ENCODE peak calls at places on chromosomes 4 and X, in five cellular contexts. U is ACHN, L is mucosa of gallbladder, I is NCI-H1436, M is OCI-LY7. V is an unnamed sample.

GRCh38 chr4:147398556-147398955 is 82.3 kb upstream of the EDNRA start:
- DNase-seq in M (no peak), L (no peak), U (no peak), I (no peak), V (no peak)

GRCh38 chr4:26197018-26197779 is 123.6 kb upstream of the RBPJ start:
- DNase-seq in M (peak), U (peak), I (no peak), L (no peak), V (peak)

GRCh38 chr4:74772783-74773182 is 21.5 kb downstream of the BTC start:
- DNase-seq in L (no peak), U (no peak), I (no peak), M (no peak), V (no peak)

GRCh38 chr4:76764251-76764650 is 133.7 kb downstream of the SOWAHB start:
- DNase-seq in M (no peak), L (no peak), U (no peak), I (no peak), V (no peak)

GRCh38 chrX:65463550-65463949 is 71.0 kb downstream of the LAS1L start:
- DNase-seq in M (no peak), L (no peak), U (peak), I (no peak), V (no peak)

GRCh38 chrX:78307665-78308064 is 19.7 kb downstream of the CYSLTR1 start:
- DNase-seq in M (no peak), U (no peak), L (no peak), I (no peak), V (no peak)

GRCh38 chr4:6727943-6728250 is 11.9 kb downstream of the BLOC1S4 start:
- DNase-seq in L (no peak), M (no peak), U (no peak), I (no peak), V (no peak)

GRCh38 chr4:77095101-77095826 is 19.5 kb upstream of the CCNI start:
- DNase-seq in M (peak), U (peak), I (peak), L (peak), V (peak)

GRCh38 chr4:20253799-20254409 is 2.2 kb downstream of the SLIT2 start:
- DNase-seq in U (peak), I (no peak), L (no peak), M (no peak), V (peak)

GRCh38 chr4:48093949-48094550 is 40.0 kb downstream of the TXK start:
- DNase-seq in I (no peak), U (peak), M (no peak), L (peak), V (peak)